ENCODE peak calls at places on chromosomes 3 and 15, in four cellular contexts. G is HepG2, B is K562, E is GM12878. W is an unnamed sample.

GRCh38 chr3:150080058-150080730 is 109.5 kb upstream of the PFN2 start:
- DNase-seq in E (no peak), B (no peak), G (no peak), W (no peak)

GRCh38 chr3:190064112-190064511 is 56.6 kb downstream of the P3H2 start:
- DNase-seq in B (no peak), G (no peak), E (no peak), W (no peak)

GRCh38 chr3:15160662-15161061 is 45.4 kb upstream of the CAPN7 start:
- DNase-seq in B (no peak), E (no peak), G (no peak), W (no peak)

GRCh38 chr3:42117175-42118008 is 26.2 kb downstream of the TRAK1 start:
- DNase-seq in G (no peak), E (no peak), B (no peak), W (peak)

GRCh38 chr3:99620077-99620476 is 18.3 kb upstream of the COL8A1 start:
- DNase-seq in B (no peak), E (no peak), G (no peak), W (no peak)

GRCh38 chr3:135140543-135140942 is 345.5 kb downstream of the EPHB1 start:
- DNase-seq in E (no peak), B (no peak), G (no peak), W (no peak)

GRCh38 chr3:86967062-86967461 is 23.9 kb downstream of the VGLL3 start:
- DNase-seq in B (no peak), E (no peak), G (no peak), W (no peak)

GRCh38 chr15:50872832-50873231 is 35.7 kb upstream of the AP4E1 start:
- DNase-seq in G (no peak), E (no peak), B (no peak), W (no peak)

GRCh38 chr3:12897537-12898289 is 56.3 kb upstream of the RPL32 start:
- DNase-seq in B (no peak), E (no peak), G (no peak), W (no peak)

GRCh38 chr3:163384383-163384782 is 1693.9 kb downstream of the SI start:
- DNase-seq in B (no peak), G (no peak), E (no peak), W (no peak)

GRCh38 chr3:134485075-134485536 is 679 bp downstream of the ANAPC13 start:
- DNase-seq in E (no peak), B (peak), G (peak), W (no peak)

GRCh38 chr3:55622116-55622515 is 135.0 kb upstream of the WNT5A start:
- DNase-seq in G (no peak), E (no peak), B (no peak), W (no peak)

GRCh38 chr15:91948001-91948608 is 94.6 kb downstream of the SLCO3A1 start:
- DNase-seq in E (no peak), B (no peak), G (no peak), W (no peak)

GRCh38 chr3:73073091-73073707 is 11.7 kb downstream of the EBLN2 start:
- DNase-seq in B (no peak), G (peak), E (no peak), W (no peak)

GRCh38 chr3:119809249-119810017 is 27.5 kb downstream of the NR1I2 start:
- DNase-seq in E (no peak), B (no peak), G (no peak), W (no peak)

GRCh38 chr3:98545940-98546339 is 14.2 kb downstream of the GPR15 start:
- DNase-seq in B (no peak), G (no peak), E (no peak), W (no peak)

GRCh38 chr3:150384517-150385212 is 23.4 kb upstream of the TSC22D2 start:
- DNase-seq in G (peak), E (peak), B (peak), W (peak)

GRCh38 chr3:17059966-17060560 is 175.3 kb downstream of the PLCL2 start:
- DNase-seq in E (no peak), G (no peak), B (no peak), W (no peak)

GRCh38 chr15:96359772-96360498 is 29.4 kb downstream of the NR2F2 start:
- DNase-seq in E (no peak), B (no peak), G (no peak), W (peak)

GRCh38 chr3:187783098-187783497 is 37.8 kb upstream of the BCL6 start:
- DNase-seq in B (no peak), E (no peak), G (no peak), W (no peak)

GRCh38 chr15:73389971-73390544 is 21.3 kb upstream of the HCN4 start:
- DNase-seq in E (no peak), B (no peak), G (peak), W (no peak)

GRCh38 chr3:58568572-58569286 is 8.5 kb downstream of the FAM107A start:
- DNase-seq in E (peak), B (peak), G (peak), W (peak)

GRCh38 chr3:64438837-64439236 is 213.6 kb upstream of the PRICKLE2 start:
- DNase-seq in E (no peak), B (no peak), G (no peak), W (no peak)

GRCh38 chr3:160224256-160224655 is 966 bp upstream of the C3orf80 start:
- DNase-seq in B (no peak), G (no peak), E (no peak), W (no peak)

GRCh38 chr3:12935023-12935860 is 93.9 kb upstream of the RPL32 start:
- DNase-seq in G (no peak), B (peak), E (no peak), W (no peak)

GRCh38 chr3:129596194-129597086 is 10.0 kb downstream of the PLXND1 start:
- DNase-seq in E (no peak), G (peak), B (peak), W (no peak)

GRCh38 chr3:141093397-141093796 is 42.2 kb downstream of the SPSB4 start:
- DNase-seq in E (no peak), G (no peak), B (no peak), W (no peak)

GRCh38 chr3:101778385-101779046 is 495 bp upstream of the NXPE3 start:
- DNase-seq in G (no peak), B (no peak), E (no peak), W (no peak)

GRCh38 chr3:114154321-114154821 is 24.5 kb downstream of the DRD3 start:
- DNase-seq in B (no peak), G (no peak), E (no peak), W (no peak)

GRCh38 chr15:99907698-99908097 is 174.5 kb upstream of the LYSMD4 start:
- DNase-seq in E (no peak), B (no peak), G (no peak), W (no peak)

GRCh38 chr15:66908503-66909095 is 156.8 kb upstream of the SMAD3 start:
- DNase-seq in B (no peak), G (no peak), E (no peak), W (no peak)

GRCh38 chr15:66911131-66911700 is 154.2 kb upstream of the SMAD3 start:
- DNase-seq in G (no peak), B (no peak), E (no peak), W (no peak)

GRCh38 chr15:66912441-66912840 is 153.0 kb upstream of the SMAD3 start:
- DNase-seq in E (no peak), G (no peak), B (no peak), W (no peak)

GRCh38 chr15:66909381-66909890 is 156.0 kb upstream of the SMAD3 start:
- DNase-seq in B (no peak), G (no peak), E (no peak), W (no peak)

GRCh38 chr15:66912001-66912400 is 153.4 kb upstream of the SMAD3 start:
- DNase-seq in B (no peak), E (no peak), G (no peak), W (no peak)
- TF ChIP-seq BHLHE40 in B (no peak), E (no peak), G (no peak), W (no peak)

DNA sequence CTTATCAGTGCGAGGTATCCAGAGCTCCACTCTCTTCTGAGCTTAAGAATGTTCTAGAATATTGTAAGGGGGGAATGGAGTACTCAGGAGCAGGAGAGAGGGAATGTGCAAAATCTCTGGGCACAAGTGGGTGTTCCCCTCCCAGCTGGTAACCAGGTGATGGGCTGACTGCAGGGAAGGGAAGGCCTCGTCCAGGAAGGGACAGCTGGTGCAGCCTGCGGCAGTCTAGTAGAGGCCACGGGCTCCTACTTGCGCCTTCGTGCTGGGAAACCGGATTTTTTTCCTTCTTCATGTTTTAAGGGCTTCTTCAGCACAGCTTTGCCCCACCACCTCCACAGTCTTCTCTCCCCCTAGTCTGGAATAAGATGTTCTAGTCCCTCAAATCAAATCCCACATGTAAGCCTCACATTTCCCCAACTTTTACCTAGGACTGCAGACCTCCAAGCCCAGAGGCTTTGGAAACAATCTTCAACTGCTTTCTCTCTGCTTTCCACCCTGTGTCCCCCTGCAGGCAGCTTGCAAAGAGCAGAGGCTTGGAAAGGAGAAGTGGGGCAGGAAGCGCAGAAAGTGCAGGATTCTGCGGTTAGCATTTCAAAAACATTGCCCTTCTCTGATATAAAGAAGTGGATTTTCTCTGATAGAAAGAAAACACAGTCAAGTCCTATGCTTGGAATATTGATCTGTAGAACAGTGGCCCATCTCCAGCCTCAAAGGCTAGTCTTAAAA is 11.9 kb upstream of the CGNL1 start:
- DNase-seq in G (peak), E (no peak), B (no peak), W (peak)
- TF ChIP-seq SP1 in G (no peak), E (no peak), B (no peak), W (no peak)

DNA sequence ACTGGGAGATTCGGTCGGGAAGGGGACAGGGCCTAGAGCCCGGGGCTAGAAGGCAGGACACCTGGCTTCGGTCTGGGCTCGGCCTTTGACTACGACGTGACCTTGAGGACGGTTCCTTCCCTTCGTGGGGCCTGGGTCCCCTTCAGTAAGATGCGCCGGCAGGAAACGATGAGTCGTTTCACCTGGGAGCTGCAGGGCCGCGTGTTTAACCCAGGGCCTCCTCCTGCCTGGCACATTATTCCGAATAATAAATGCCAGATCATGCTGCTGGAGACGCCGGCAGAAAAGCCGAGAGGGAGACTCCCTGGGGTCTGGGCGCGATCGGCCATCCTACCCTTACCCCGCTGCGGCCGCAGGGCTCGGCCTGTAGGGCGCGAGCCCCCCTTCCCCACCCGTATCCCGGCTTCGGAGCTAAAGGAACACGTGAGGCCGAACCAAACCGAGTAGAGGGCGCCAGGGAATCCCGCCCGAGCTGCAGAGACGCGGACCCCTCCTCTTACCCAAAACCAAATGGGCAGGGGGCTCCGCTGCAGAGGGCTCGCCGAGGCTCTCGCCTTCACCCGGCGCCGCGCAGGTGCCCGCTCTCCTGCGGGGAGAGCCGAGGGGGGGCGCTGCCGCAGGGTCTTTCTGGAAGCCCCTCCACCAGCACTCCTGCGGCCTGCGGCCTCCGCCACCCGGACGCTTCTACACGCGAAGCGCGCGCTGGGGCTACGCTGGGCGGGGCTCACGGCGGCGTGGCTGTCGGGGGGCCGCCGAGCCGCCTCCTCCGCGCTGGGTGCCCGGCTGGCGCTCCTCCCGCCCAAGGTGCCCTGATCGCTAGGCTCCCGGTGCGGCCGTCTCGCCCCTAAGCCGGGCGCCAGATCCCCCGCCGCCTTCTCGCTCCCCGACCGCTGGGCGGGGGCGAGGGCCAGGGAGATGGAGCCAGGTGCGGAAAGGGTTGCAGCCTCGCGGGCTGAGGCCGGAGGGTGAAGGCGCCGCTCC is at the start of gene BDH1:
- DNase-seq in E (no peak), B (no peak), G (no peak), W (peak)
- TF ChIP-seq FOXK2 in E (no peak), B (no peak), G (no peak), W (no peak)

GRCh38 chr15:93028632-93029612 is 60.1 kb downstream of the RGMA start:
- DNase-seq in G (no peak), B (no peak), E (no peak), W (no peak)

GRCh38 chr15:93025625-93025982 is 63.4 kb downstream of the RGMA start:
- DNase-seq in E (no peak), B (no peak), G (no peak), W (no peak)

GRCh38 chr15:93028111-93028631 is 60.8 kb downstream of the RGMA start:
- DNase-seq in E (no peak), G (no peak), B (no peak), W (no peak)

GRCh38 chr15:93026359-93026758 is 62.7 kb downstream of the RGMA start:
- DNase-seq in G (no peak), E (no peak), B (no peak), W (no peak)

DNA sequence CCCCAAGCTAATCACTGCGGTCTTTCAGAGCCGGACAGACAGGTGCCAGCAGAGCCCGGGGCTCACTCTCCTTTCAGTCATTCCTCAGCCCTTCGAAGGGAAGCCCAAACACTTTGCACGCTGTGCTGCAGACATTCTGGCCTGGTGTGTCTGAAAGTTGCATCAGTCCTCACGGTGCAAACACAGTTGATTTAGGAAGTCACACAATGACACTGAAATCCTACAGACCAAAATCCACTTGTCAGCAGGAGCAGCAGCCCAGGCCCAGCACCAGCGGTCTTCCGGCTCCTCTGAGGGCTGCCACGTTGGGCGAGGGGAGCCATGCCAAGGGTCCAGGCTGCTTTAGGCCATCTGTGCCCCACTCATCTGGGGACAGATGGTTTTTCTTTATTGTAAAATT is 61.6 kb downstream of the RGMA start:
- DNase-seq in E (no peak), G (no peak), B (no peak), W (no peak)
- TF ChIP-seq BHLHE40 in E (no peak), G (no peak), B (no peak), W (no peak)

GRCh38 chr3:194984026-194984425 is 286.9 kb downstream of the XXYLT1 start:
- DNase-seq in B (no peak), G (no peak), E (no peak), W (no peak)

GRCh38 chr3:194984624-194985023 is 286.3 kb downstream of the XXYLT1 start:
- DNase-seq in G (no peak), B (no peak), E (no peak), W (no peak)

GRCh38 chr3:194983620-194984019 is 287.3 kb downstream of the XXYLT1 start:
- DNase-seq in E (no peak), G (no peak), B (no peak), W (no peak)

GRCh38 chr3:194986208-194987043 is 284.5 kb downstream of the XXYLT1 start:
- DNase-seq in G (peak), B (no peak), E (no peak), W (no peak)

DNA sequence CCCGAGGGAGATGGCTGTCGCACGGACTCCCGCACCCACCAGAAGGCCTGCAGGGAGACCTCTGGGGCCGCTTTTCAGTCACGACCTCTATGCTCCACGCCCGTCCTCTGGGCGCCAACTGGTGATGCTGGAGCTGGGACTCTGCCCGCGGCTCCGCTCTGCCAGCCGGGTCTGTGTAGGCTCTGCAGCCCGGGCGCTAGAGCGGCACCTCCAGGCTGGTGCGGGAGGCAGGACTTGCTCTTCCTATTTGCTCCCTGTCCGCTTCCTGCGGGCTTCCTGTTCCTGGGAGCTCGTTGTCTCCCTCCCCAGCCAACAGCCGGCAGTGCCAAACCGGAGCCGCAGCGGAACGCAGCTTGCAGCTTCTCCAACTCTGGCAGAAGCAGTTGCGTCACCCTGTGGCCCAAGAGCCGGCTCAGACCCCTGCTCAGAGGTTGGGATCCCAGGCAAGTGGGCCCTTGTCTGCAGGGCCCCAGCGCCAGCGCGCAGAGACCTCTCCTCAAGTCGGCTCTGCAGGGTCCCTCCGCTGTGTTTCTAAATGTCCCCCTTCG is 285.9 kb downstream of the XXYLT1 start:
- DNase-seq in B (peak), G (peak), E (no peak), W (no peak)
- TF ChIP-seq SP1 in B (no peak), G (no peak), E (no peak), W (no peak)

GRCh38 chr15:39273805-39274411 is 307.0 kb upstream of the THBS1 start:
- DNase-seq in B (no peak), E (no peak), G (peak), W (no peak)
- TF ChIP-seq FOXK2 in B (no peak), E (no peak), G (peak), W (no peak)

GRCh38 chr3:183285828-183286457 is 32.9 kb downstream of the B3GNT5 start:
- DNase-seq in E (peak), B (no peak), G (peak), W (no peak)
- TF ChIP-seq BHLHE40 in E (peak), B (no peak), G (no peak), W (no peak)